ENCODE peak calls at places on chromosomes 12 and 14, in four cellular contexts. O is neuronal stem cell, S is IMR-90, W is H1. B is an unnamed sample.

GRCh38 chr14:85867450-85867849 is 337.5 kb downstream of the FLRT2 start:
- DNase-seq in O (no peak), S (no peak), W (no peak), B (no peak)

GRCh38 chr14:50773632-50774541 is 57.1 kb downstream of the NIN start:
- DNase-seq in O (peak), S (peak), W (peak), B (peak)

GRCh38 chr12:132373967-132374820 is 44.8 kb upstream of the GALNT9 start:
- DNase-seq in O (peak), S (no peak), W (no peak), B (no peak)

GRCh38 chr14:87254331-87254730 is 738.7 kb downstream of the GALC start:
- DNase-seq in O (no peak), S (no peak), W (no peak), B (no peak)

GRCh38 chr12:27366621-27367020 is 34.0 kb downstream of the BMAL2 start:
- DNase-seq in O (no peak), S (no peak), W (no peak), B (no peak)

GRCh38 chr14:59540852-59541251 is 35.8 kb downstream of the CCDC175 start:
- DNase-seq in O (no peak), S (no peak), W (no peak), B (no peak)

GRCh38 chr12:49503674-49504180 is 35.1 kb upstream of the KCNH3 start:
- DNase-seq in O (no peak), S (peak), W (no peak), B (no peak)

GRCh38 chr12:3216726-3217682 is 139.8 kb downstream of the TSPAN9 start:
- DNase-seq in O (no peak), S (peak), W (no peak), B (peak)

GRCh38 chr12:75890141-75890540 is 141.4 kb downstream of the PHLDA1 start:
- DNase-seq in O (no peak), S (peak), W (no peak), B (peak)

GRCh38 chr12:110917467-110917866 is 2.9 kb downstream of the MYL2 start:
- DNase-seq in O (no peak), S (peak), W (no peak), B (peak)

GRCh38 chr12:11981174-11981733 is 89.5 kb upstream of the BCL2L14 start:
- DNase-seq in O (no peak), S (no peak), W (no peak), B (no peak)

GRCh38 chr14:50062438-50063039 is 53.8 kb downstream of the VCPKMT start:
- DNase-seq in O (no peak), S (peak), W (no peak), B (peak)

GRCh38 chr12:132484891-132485441 is 5.0 kb upstream of the FBRSL1 start:
- DNase-seq in O (no peak), S (no peak), W (no peak), B (no peak)

GRCh38 chr12:82698959-82699358 is 12.3 kb downstream of the TMTC2 start:
- DNase-seq in O (no peak), S (no peak), W (no peak), B (no peak)

GRCh38 chr12:51434305-51434704 is 9.7 kb downstream of the SLC4A8 start:
- DNase-seq in O (no peak), S (no peak), W (no peak), B (no peak)

GRCh38 chr12:100554608-100555077 is 18.8 kb upstream of the GAS2L3 start:
- DNase-seq in O (peak), S (peak), W (no peak), B (peak)

DNA sequence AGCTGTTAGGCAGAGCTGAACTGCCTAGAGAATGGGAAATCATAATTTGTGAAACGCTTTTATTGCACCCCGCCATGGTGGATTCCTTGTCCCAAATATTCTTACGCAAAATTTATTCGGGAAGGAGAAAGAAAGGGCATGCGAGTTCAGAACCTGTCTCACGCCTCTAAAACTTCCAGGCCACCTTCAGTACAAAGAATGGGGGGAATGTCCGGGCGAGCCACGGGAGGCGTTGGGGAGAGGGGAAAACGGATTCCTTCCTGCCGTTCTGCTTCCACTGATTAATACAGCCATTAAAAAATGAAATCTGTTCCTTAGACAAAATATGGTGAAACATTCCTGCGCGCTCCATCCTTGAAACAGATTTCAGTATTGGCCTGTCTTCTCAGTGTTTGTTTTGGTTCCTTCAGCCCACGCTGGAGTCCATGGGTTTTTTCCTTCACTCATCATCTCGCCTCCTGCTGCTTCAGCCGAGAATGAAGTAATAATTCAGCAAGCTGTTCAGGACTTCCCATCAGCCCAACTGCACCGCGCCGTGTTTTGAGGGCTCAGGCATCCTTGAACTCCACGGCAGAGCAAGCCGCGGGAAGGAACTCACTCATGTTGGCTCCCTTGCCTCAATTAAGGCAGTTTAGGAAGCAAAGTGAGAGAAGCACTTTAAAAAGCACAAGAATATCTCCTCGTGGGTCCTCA is 47.7 kb upstream of the CDKN3 start:
- DNase-seq in O (no peak), S (peak), W (no peak), B (no peak)
- H2BK15ac ChIP-seq in O (peak), S (no peak), W (no peak), B (no peak)

DNA sequence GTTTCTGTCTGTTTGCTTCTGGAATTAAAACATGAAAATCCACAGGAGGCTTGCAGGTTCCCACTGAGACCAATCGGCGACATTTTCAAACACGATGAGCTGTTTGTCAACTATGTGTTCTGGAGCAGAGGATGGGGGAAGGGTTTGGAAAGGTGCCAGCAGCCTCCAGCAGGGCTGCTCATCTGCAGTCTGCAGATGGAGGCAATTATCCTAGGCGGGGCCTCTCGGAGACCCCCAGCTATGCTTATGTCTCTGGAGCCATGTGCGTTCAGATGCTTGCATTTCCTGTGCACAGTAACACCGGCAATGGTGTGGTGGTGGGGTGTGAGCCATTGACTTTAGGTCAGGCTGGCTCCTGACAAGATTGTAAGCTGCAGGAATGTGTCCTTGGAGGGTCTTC is 51.7 kb downstream of the RPH3A start:
- DNase-seq in O (no peak), S (no peak), W (no peak), B (peak)
- H3K4ac ChIP-seq in O (no peak), S (no peak), W (no peak), B (no peak)

GRCh38 chr12:6085841-6086240 is 38.6 kb downstream of the VWF start:
- DNase-seq in O (no peak), S (no peak), W (no peak), B (no peak)
- H3K14ac ChIP-seq in O (no peak), S (peak), W (no peak), B (no peak)

GRCh38 chr12:46374286-46374685 is 1.7 kb upstream of the SLC38A2 start:
- DNase-seq in O (no peak), S (no peak), W (no peak), B (peak)
- H2BK15ac ChIP-seq in O (no peak), S (peak), W (no peak), B (no peak)

B was measured in mesenchymal stem cell.